ENCODE peak calls at places on chromosomes 5 and 9, in seven cellular contexts. O, J, X, P, E, T and W are unnamed samples.

GRCh38 chr9:110769667-110770066 is 101.1 kb downstream of the MUSK start:
- DNase-seq in E (no peak), J (peak), X (peak), P (no peak), T (no peak), O (no peak), W (no peak)

GRCh38 chr9:71490810-71491209 is 277.5 kb downstream of the CEMIP2 start:
- DNase-seq in T (peak), X (no peak), J (no peak), O (no peak), E (no peak), P (no peak), W (no peak)

GRCh38 chr5:137215780-137216179 is 283.3 kb downstream of the SPOCK1 start:
- DNase-seq in P (no peak), T (no peak), E (no peak), J (no peak), O (no peak), X (no peak), W (no peak)

GRCh38 chr5:144531191-144531590 is 360.5 kb downstream of the KCTD16 start:
- DNase-seq in O (no peak), E (no peak), P (no peak), X (no peak), T (no peak), J (no peak), W (no peak)

GRCh38 chr5:135031146-135031812 is 2.7 kb downstream of the PITX1 start:
- DNase-seq in T (peak), J (no peak), O (no peak), E (no peak), P (no peak), X (no peak), W (no peak)

GRCh38 chr5:150513375-150514309 is 5.7 kb downstream of the NDST1 start:
- DNase-seq in T (peak), X (peak), P (no peak), O (no peak), E (no peak), J (no peak), W (no peak)

GRCh38 chr9:28735943-28736342 is 1162.7 kb upstream of the C9orf72 start:
- DNase-seq in T (no peak), O (no peak), E (no peak), X (no peak), P (no peak), J (no peak), W (no peak)

GRCh38 chr5:172899436-172899835 is 59.8 kb upstream of the RPL26L1 start:
- DNase-seq in T (no peak), P (no peak), X (no peak), O (no peak), E (no peak), J (no peak), W (no peak)

GRCh38 chr9:114538241-114538640 is 33.0 kb upstream of the WHRN start:
- DNase-seq in T (peak), P (no peak), O (no peak), E (no peak), X (no peak), J (no peak), W (peak)

GRCh38 chr9:114504341-114505186 is 709 bp downstream of the WHRN start:
- DNase-seq in T (no peak), E (peak), X (peak), P (no peak), J (no peak), O (no peak), W (peak)

GRCh38 chr9:108580021-108580439 is 275.8 kb downstream of the ACTL7B start:
- DNase-seq in E (no peak), J (peak), X (peak), P (no peak), O (no peak), T (no peak), W (no peak)

GRCh38 chr9:38117646-38118045 is 48.6 kb upstream of the SHB start:
- DNase-seq in X (no peak), O (no peak), T (no peak), E (no peak), P (no peak), J (no peak), W (no peak)

GRCh38 chr5:17216176-17216973 is 1.1 kb upstream of the BASP1 start:
- DNase-seq in X (peak), J (peak), P (no peak), T (peak), O (no peak), E (peak), W (peak)

GRCh38 chr9:125161284-125161918 is 18.1 kb upstream of the SCAI start:
- DNase-seq in P (peak), E (no peak), J (peak), X (no peak), O (peak), T (no peak), W (no peak)

GRCh38 chr5:15215056-15215455 is 284.9 kb upstream of the FBXL7 start:
- DNase-seq in J (no peak), P (no peak), O (no peak), E (no peak), X (no peak), T (no peak), W (no peak)

GRCh38 chr5:149439899-149440655 is 61.0 kb upstream of the IL17B start:
- DNase-seq in P (no peak), E (peak), J (no peak), T (peak), X (peak), O (no peak), W (peak)

GRCh38 chr9:135243201-135244190 is 156.0 kb downstream of the OLFM1 start:
- DNase-seq in P (no peak), J (no peak), X (no peak), E (no peak), O (no peak), T (no peak), W (no peak)

GRCh38 chr9:112884721-112885120 is 6.0 kb downstream of the SLC46A2 start:
- DNase-seq in P (no peak), O (no peak), T (no peak), E (no peak), X (no peak), J (no peak), W (no peak)

GRCh38 chr9:126347093-126347492 is 20.5 kb downstream of the MVB12B start:
- DNase-seq in X (no peak), O (no peak), P (no peak), E (no peak), J (no peak), T (peak), W (no peak)

GRCh38 chr5:97846646-97847045 is 663.6 kb upstream of the RIOK2 start:
- DNase-seq in T (no peak), X (no peak), O (no peak), J (no peak), P (no peak), E (no peak), W (no peak)

GRCh38 chr5:124718376-124718775 is 28.1 kb downstream of the ZNF608 start:
- DNase-seq in O (no peak), T (no peak), X (no peak), P (no peak), J (peak), E (no peak), W (no peak)

GRCh38 chr9:107866912-107867311 is 377.3 kb upstream of the KLF4 start:
- DNase-seq in P (no peak), E (no peak), J (peak), X (peak), O (no peak), T (peak), W (no peak)